ENCODE peak calls at places on chromosome 7, in four cellular contexts. P, R, J and T are unnamed samples.
A peak's percentile ranks its signal among the peaks of the same experiment; 100 is the strongest.

GRCh38 chr7:35015346-35015859 is 21.9 kb downstream of the DPY19L1 start:
- DNase-seq in P (no peak), R (no peak), J (no peak), T (no peak)

GRCh38 chr7:5695709-5696345 is 85.6 kb downstream of the RNF216 start:
- DNase-seq in J (no peak), R (no peak), P (no peak), T (no peak)

GRCh38 chr7:121793716-121794115 is 79.2 kb upstream of the PTPRZ1 start:
- DNase-seq in R (no peak), P (no peak), J (no peak), T (no peak)

GRCh38 chr7:99218406-99219184 is 10.7 kb upstream of the KPNA7 start:
- DNase-seq in P (no peak), J (no peak), R (peak; percentile 65), T (no peak)

GRCh38 chr7:107594961-107595737 is 15.1 kb downstream of the BCAP29 start:
- DNase-seq in R (no peak), J (no peak), P (no peak), T (no peak)

GRCh38 chr7:19248681-19249080 is 103.5 kb upstream of the FERD3L start:
- DNase-seq in J (no peak), R (no peak), P (no peak), T (no peak)

GRCh38 chr7:157693521-157694388 is 357.0 kb downstream of the DNAJB6 start:
- DNase-seq in R (no peak), P (no peak), J (no peak), T (no peak)

GRCh38 chr7:150826061-150826849 is 25.7 kb downstream of the TMEM176A start:
- DNase-seq in R (no peak), J (no peak), P (no peak), T (no peak)

GRCh38 chr7:24722386-24723177 is 34.7 kb downstream of the GSDME start:
- DNase-seq in P (no peak), R (no peak), J (no peak), T (peak; percentile 64)

GRCh38 chr7:157408258-157409101 is 71.7 kb downstream of the DNAJB6 start:
- DNase-seq in P (no peak), J (no peak), R (peak; percentile 65), T (no peak)

GRCh38 chr7:39609084-39609461 is 14.3 kb upstream of the RALA start:
- DNase-seq in R (no peak), J (no peak), P (no peak), T (no peak)

GRCh38 chr7:131502810-131503545 is 53.5 kb downstream of the PODXL start:
- DNase-seq in J (no peak), P (no peak), R (no peak), T (no peak)

GRCh38 chr7:81415181-81415580 is 354.7 kb downstream of the HGF start:
- DNase-seq in P (no peak), J (no peak), R (no peak), T (no peak)

GRCh38 chr7:15490261-15490660 is 71.6 kb downstream of the AGMO start:
- DNase-seq in R (no peak), J (no peak), P (no peak), T (no peak)

GRCh38 chr7:35802649-35803048 is 1.8 kb downstream of the SEPTIN7 start:
- DNase-seq in J (no peak), R (no peak), P (no peak), T (no peak)

GRCh38 chr7:54996391-54996790 is 22.4 kb upstream of the EGFR start:
- DNase-seq in R (no peak), J (no peak), P (no peak), T (no peak)

GRCh38 chr7:151088856-151089699 is 2.8 kb downstream of the AGAP3 start:
- DNase-seq in P (no peak), R (peak; percentile 93), J (no peak), T (peak; percentile 97)

GRCh38 chr7:150829426-150829825 is 22.9 kb upstream of the AOC1 start:
- DNase-seq in R (no peak), P (no peak), J (no peak), T (no peak)

GRCh38 chr7:90312745-90313144 is 8.4 kb downstream of the FAM237B start:
- DNase-seq in P (no peak), R (no peak), J (no peak), T (no peak)

GRCh38 chr7:739964-740942 is 13.2 kb upstream of the PRKAR1B start:
- DNase-seq in J (no peak), R (peak; percentile 73), P (no peak), T (no peak)

GRCh38 chr7:108323305-108323832 is 132.9 kb downstream of the NRCAM start:
- DNase-seq in J (no peak), R (no peak), P (no peak), T (no peak)

GRCh38 chr7:37947138-37947839 is 26.8 kb downstream of the EPDR1 start:
- DNase-seq in P (no peak), R (no peak), J (no peak), T (no peak)

GRCh38 chr7:90759752-90760151 is 163.6 kb downstream of the CDK14 start:
- DNase-seq in R (no peak), J (no peak), P (no peak), T (no peak)

GRCh38 chr7:47371733-47372368 is 210.1 kb downstream of the TNS3 start:
- DNase-seq in J (no peak), P (no peak), R (no peak), T (no peak)

GRCh38 chr7:137652721-137653120 is 194.1 kb downstream of the DGKI start:
- DNase-seq in J (no peak), R (no peak), P (no peak), T (no peak)

GRCh38 chr7:107232568-107233090 is 63.8 kb downstream of the HBP1 start:
- DNase-seq in J (no peak), P (no peak), R (no peak), T (no peak)

GRCh38 chr7:151251926-151252835 is 3.7 kb upstream of the SMARCD3 start:
- DNase-seq in J (peak; percentile 73), R (peak; percentile 91), P (no peak), T (no peak)

GRCh38 chr7:36349626-36350025 is 40.0 kb upstream of the ANLN start:
- DNase-seq in J (no peak), R (no peak), P (no peak), T (no peak)

GRCh38 chr7:78224923-78225322 is 426.4 kb downstream of the PHTF2 start:
- DNase-seq in R (no peak), J (no peak), P (no peak), T (no peak)

GRCh38 chr7:37411444-37412034 is 37.1 kb downstream of the ELMO1 start:
- DNase-seq in P (peak; percentile 32), R (no peak), J (no peak), T (no peak)

GRCh38 chr7:106736508-106737201 is 75.7 kb upstream of the CCDC71L start:
- DNase-seq in P (peak; percentile 4), R (no peak), J (no peak), T (no peak)

GRCh38 chr7:66167773-66168367 is 37.3 kb upstream of the TPST1 start:
- DNase-seq in R (no peak), J (no peak), P (no peak), T (no peak)